ENCODE peak calls at places on chromosomes 16 and 17, in six cellular contexts. X is BJ, G is heart left ventricle, F is stomach, V is fibroblast of lung, C is MM.1S. Y is an unnamed sample.

GRCh38 chr17:55825213-55825612 is 74.4 kb downstream of the PCTP start:
- DNase-seq in X (no peak), G (no peak), F (no peak), V (no peak), C (peak), Y (peak)

GRCh38 chr17:67546578-67547527 is 169.8 kb downstream of the PITPNC1 start:
- DNase-seq in X (no peak), G (peak), F (peak), V (peak), C (no peak), Y (no peak)

GRCh38 chr17:44959821-44960523 is 8.1 kb downstream of the C1QL1 start:
- DNase-seq in X (no peak), G (no peak), F (no peak), V (no peak), C (no peak), Y (no peak)

GRCh38 chr16:3171181-3171854 is 16.7 kb upstream of the OR1F1 start:
- DNase-seq in X (no peak), G (no peak), F (no peak), V (no peak), C (peak), Y (no peak)

GRCh38 chr17:68431661-68432071 is 25.6 kb downstream of the WIPI1 start:
- DNase-seq in X (no peak), G (no peak), F (no peak), V (peak), C (no peak), Y (peak)

GRCh38 chr17:57662021-57662420 is 83.1 kb downstream of the CCDC182 start:
- DNase-seq in X (no peak), G (no peak), F (no peak), V (no peak), C (no peak), Y (no peak)

GRCh38 chr17:10201680-10202079 is 3.3 kb upstream of the GAS7 start:
- DNase-seq in X (no peak), G (no peak), F (no peak), V (no peak), C (no peak), Y (no peak)

GRCh38 chr17:16052486-16052885 is 52.9 kb downstream of the TTC19 start:
- DNase-seq in X (peak), G (no peak), F (no peak), V (no peak), C (no peak), Y (no peak)

GRCh38 chr17:30334421-30334820 is 564 bp upstream of the TMIGD1 start:
- DNase-seq in X (no peak), G (no peak), F (no peak), V (no peak), C (no peak), Y (no peak)

GRCh38 chr17:79579074-79579800 is 31.6 kb downstream of the RBFOX3 start:
- DNase-seq in X (no peak), G (no peak), F (no peak), V (no peak), C (no peak), Y (no peak)

GRCh38 chr17:81422776-81423697 is 27.8 kb downstream of the BAHCC1 start:
- DNase-seq in X (peak), G (peak), F (peak), V (peak), C (no peak), Y (no peak)

DNA sequence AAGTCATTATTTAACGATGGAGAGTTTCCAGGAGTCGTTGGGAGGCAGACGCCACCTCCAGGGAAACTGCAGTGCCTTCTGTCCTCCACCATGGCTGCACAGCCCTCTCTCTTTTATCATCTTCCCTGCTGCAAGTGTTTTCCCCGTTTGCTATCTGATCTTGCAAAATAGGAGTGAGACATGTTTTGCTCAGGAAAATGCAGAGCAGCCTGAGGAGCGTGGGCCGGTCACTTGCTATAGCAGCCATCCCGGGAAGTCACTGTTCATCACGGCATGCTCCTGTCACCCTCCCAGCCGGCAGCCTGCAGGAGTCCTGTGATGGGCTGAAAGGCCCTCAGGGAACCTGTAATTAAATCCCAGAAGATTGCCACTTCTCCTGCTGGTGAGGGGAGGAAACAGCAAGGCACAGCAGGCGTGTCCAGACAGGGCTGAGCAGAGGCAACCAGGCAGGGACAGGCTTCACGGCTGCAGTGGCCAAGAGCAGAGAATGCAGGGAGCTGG is 143.1 kb downstream of the GSG1L start:
- DNase-seq in X (no peak), G (no peak), F (no peak), V (no peak), C (no peak), Y (no peak)
- H3K4me3 ChIP-seq in X (no peak), G (no peak), F (no peak), V (no peak), C (no peak), Y (no peak)

GRCh38 chr17:17723354-17724261 is 42.4 kb downstream of the RAI1 start:
- DNase-seq in X (no peak), G (no peak), F (no peak), V (peak), C (no peak), Y (no peak)
- H3K4me3 ChIP-seq in X (peak), G (peak), F (peak), V (peak), C (no peak), Y (no peak)

GRCh38 chr16:53821487-53821886 is 117.5 kb downstream of the FTO start:
- DNase-seq in X (peak), G (no peak), F (no peak), V (no peak), C (no peak), Y (no peak)
- H3K4me3 ChIP-seq in X (no peak), G (no peak), F (no peak), V (no peak), C (no peak), Y (no peak)

GRCh38 chr16:723695-724094 is 2.5 kb downstream of the CCDC78 start:
- DNase-seq in X (no peak), G (no peak), F (no peak), V (no peak), C (no peak), Y (no peak)
- H3K4me3 ChIP-seq in X (no peak), G (no peak), F (no peak), V (no peak), C (no peak), Y (no peak)

DNA sequence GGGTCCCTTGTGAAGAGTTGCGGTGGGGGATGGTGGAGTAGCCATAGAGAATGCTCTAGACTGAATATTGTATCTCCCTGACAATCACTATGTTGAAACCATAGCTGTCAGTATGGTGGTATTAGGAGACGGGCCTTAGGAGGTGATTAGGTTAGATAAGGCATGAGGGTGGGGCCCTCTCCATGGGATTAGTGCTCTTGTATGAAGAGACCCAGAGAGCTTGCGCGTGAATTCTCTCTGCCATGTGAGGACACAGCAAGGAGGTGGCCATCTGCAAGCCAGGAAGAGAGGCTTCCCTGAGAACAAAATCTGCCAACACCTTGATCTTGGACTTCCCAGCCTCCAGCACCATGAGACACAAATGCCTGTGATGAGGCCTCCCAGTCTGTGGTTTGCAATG is 34.5 kb upstream of the MGAT5B start:
- DNase-seq in X (no peak), G (no peak), F (no peak), V (no peak), C (no peak), Y (no peak)
- H3K4me3 ChIP-seq in X (no peak), G (no peak), F (no peak), V (no peak), C (no peak), Y (no peak)

GRCh38 chr17:8506145-8506544 is 70.5 kb downstream of the NDEL1 start:
- DNase-seq in X (no peak), G (no peak), F (no peak), V (no peak), C (no peak), Y (no peak)
- H3K4me3 ChIP-seq in X (no peak), G (no peak), F (no peak), V (no peak), C (no peak), Y (no peak)